ENCODE peak calls at places on chromosomes 5 and 9, in six cellular contexts. Z is stimulated activated CD4-positive, alpha-beta T cell treated with anti-CD3 and anti-CD28 coated beads, Interleukin-4, amount 100 ng/mL, for 1 hour; B is T follicular helper cell; D is body of pancreas; S is cerebellar cortex; P is activated CD8-positive, alpha-beta T cell treated with anti-CD3 and anti-CD28 coated beads for 36 hours. W is an unnamed sample.

GRCh38 chr9:250039-250438 is 35.4 kb downstream of the DOCK8 start:
- DNase-seq in B (no peak), D (no peak), S (no peak), Z (no peak), P (no peak), W (no peak)

GRCh38 chr9:129900263-129901041 is 65.2 kb downstream of the USP20 start:
- DNase-seq in P (no peak), B (no peak), S (no peak), Z (no peak), D (no peak), W (peak; percentile 51)

GRCh38 chr5:77649776-77650175 is 11.3 kb upstream of the OTP start:
- DNase-seq in S (no peak), Z (no peak), B (no peak), D (no peak), P (no peak), W (no peak)

GRCh38 chr5:35939639-35940038 is 1.2 kb upstream of the CAPSL start:
- DNase-seq in Z (no peak), S (no peak), B (no peak), D (no peak), P (no peak), W (no peak)

GRCh38 chr9:77820293-77820954 is 172.3 kb upstream of the GNA14 start:
- DNase-seq in Z (no peak), S (no peak), B (no peak), D (no peak), P (no peak), W (no peak)

GRCh38 chr5:115439639-115440038 is 104.9 kb downstream of the FEM1C start:
- DNase-seq in P (no peak), D (no peak), S (no peak), B (no peak), Z (no peak), W (no peak)

GRCh38 chr9:114521846-114522245 is 16.6 kb upstream of the WHRN start:
- DNase-seq in S (no peak), D (no peak), Z (no peak), B (no peak), P (no peak), W (no peak)

GRCh38 chr9:21567926-21568325 is 85.8 kb upstream of the IFNE start:
- DNase-seq in B (no peak), D (no peak), P (no peak), S (no peak), Z (no peak), W (no peak)

GRCh38 chr5:146188358-146188757 is 5.9 kb upstream of the LARS1 start:
- DNase-seq in P (no peak), D (no peak), Z (no peak), S (no peak), B (no peak), W (no peak)

GRCh38 chr5:16713386-16713928 is 96.7 kb upstream of the RETREG1 start:
- DNase-seq in P (no peak), Z (no peak), D (no peak), B (no peak), S (no peak), W (no peak)

GRCh38 chr5:180153991-180154390 is 55.0 kb downstream of the RASGEF1C start:
- DNase-seq in S (no peak), D (no peak), Z (no peak), B (no peak), P (no peak), W (no peak)

W was measured in G401.